ENCODE peak calls at places on chromosomes 5 and 9, in four cellular contexts. C is H1, W is H9, P is mesendoderm. N is an unnamed sample.

GRCh38 chr5:88663793-88664216 is 219.2 kb downstream of the MEF2C start:
- DNase-seq in W (no peak), P (no peak), C (no peak), N (no peak)

GRCh38 chr9:127198587-127198986 is 66.0 kb upstream of the GARNL3 start:
- DNase-seq in P (no peak), C (no peak), W (no peak), N (no peak)

GRCh38 chr5:164809831-164810230 is 1304.4 kb downstream of the MAT2B start:
- DNase-seq in W (no peak), P (no peak), C (no peak), N (no peak)

GRCh38 chr9:115039686-115040085 is 78.3 kb downstream of the TNC start:
- DNase-seq in C (no peak), P (no peak), W (no peak), N (no peak)

GRCh38 chr9:129160712-129161533 is 17.1 kb downstream of the IER5L start:
- DNase-seq in C (no peak), W (no peak), P (peak; percentile 76), N (peak; percentile 78)

GRCh38 chr5:55218966-55219365 is 8.1 kb downstream of the MCIDAS start:
- DNase-seq in C (no peak), W (peak; percentile 62), P (peak; percentile 66), N (no peak)

GRCh38 chr9:34343090-34343489 is 13.7 kb downstream of the NUDT2 start:
- DNase-seq in W (no peak), P (no peak), C (no peak), N (no peak)

GRCh38 chr9:99056876-99057664 is 47.8 kb upstream of the TGFBR1 start:
- DNase-seq in P (no peak), W (no peak), C (no peak), N (peak; percentile 91)

GRCh38 chr5:135569755-135570452 is 8.9 kb downstream of the CXCL14 start:
- DNase-seq in W (peak; percentile 81), C (peak; percentile 66), P (peak; percentile 90), N (peak; percentile 36)

GRCh38 chr5:109917966-109918365 is 228.2 kb downstream of the MAN2A1 start:
- DNase-seq in C (no peak), W (no peak), P (no peak), N (no peak)

GRCh38 chr9:131188986-131189385 is 63.6 kb downstream of the NUP214 start:
- DNase-seq in C (no peak), W (no peak), P (no peak), N (no peak)

GRCh38 chr5:102294996-102295395 is 1.1 kb downstream of the SLCO4C1 start:
- DNase-seq in C (no peak), P (peak; percentile 17), W (no peak), N (no peak)

GRCh38 chr9:123028136-123028535 is 5.3 kb upstream of the GPR21 start:
- DNase-seq in P (no peak), W (no peak), C (no peak), N (no peak)
- H4K5ac ChIP-seq in P (no peak overlapping the region), W (no peak overlapping the region), C (no peak overlapping the region), N (no peak overlapping the region)

GRCh38 chr9:96006296-96006890 is 130.9 kb downstream of the ERCC6L2 start:
- DNase-seq in W (no peak), C (no peak), P (no peak), N (no peak)

GRCh38 chr9:96009223-96009602 is 133.7 kb downstream of the ERCC6L2 start:
- DNase-seq in C (no peak), W (no peak), P (no peak), N (no peak)

GRCh38 chr9:96006961-96007360 is 131.5 kb downstream of the ERCC6L2 start:
- DNase-seq in C (no peak), P (no peak), W (no peak), N (peak; percentile 84)

GRCh38 chr9:96008502-96009222 is 133.2 kb downstream of the ERCC6L2 start:
- DNase-seq in W (no peak), P (no peak), C (no peak), N (peak; percentile 52)

DNA sequence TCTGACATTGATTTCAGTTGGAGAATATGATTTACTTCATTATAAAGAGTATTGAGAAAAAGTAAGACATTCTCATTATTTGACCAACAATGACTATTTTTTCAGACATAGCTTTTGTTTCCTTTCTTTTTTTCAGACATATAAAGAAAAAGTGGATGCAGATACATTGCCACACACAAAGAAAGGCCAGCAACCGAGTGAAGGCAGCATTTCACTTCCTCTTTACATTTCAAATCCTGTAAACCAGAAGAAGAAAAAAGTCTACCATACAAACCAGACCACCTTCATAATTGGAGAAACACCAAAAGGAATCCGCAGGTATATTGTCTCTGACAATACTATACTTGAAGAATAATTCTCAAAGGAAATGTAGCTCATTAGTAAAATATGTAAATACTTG is 128.9 kb downstream of the ERCC6L2 start:
- DNase-seq in P (no peak), C (no peak), W (no peak), N (no peak)
- H4K5ac ChIP-seq in P (no peak overlapping the region), C (no peak overlapping the region), W (no peak overlapping the region), N (no peak overlapping the region)

GRCh38 chr9:134337469-134337868 is 11.2 kb downstream of the RXRA start:
- DNase-seq in C (no peak), W (no peak), P (no peak), N (no peak)
- H4K5ac ChIP-seq in C (no peak overlapping the region), W (no peak overlapping the region), P (no peak overlapping the region), N (no peak overlapping the region)

GRCh38 chr5:98605010-98605425 is 168.4 kb upstream of the RGMB start:
- DNase-seq in C (no peak), P (peak; percentile 70), W (no peak), N (peak; percentile 28)

GRCh38 chr5:98602534-98603112 is 170.8 kb upstream of the RGMB start:
- DNase-seq in P (no peak), W (no peak), C (no peak), N (no peak)

GRCh38 chr5:98606961-98607360 is 166.5 kb upstream of the RGMB start:
- DNase-seq in C (no peak), P (peak; percentile 18), W (no peak), N (no peak)

GRCh38 chr5:98603456-98603855 is 170.0 kb upstream of the RGMB start:
- DNase-seq in C (no peak), P (no peak), W (no peak), N (no peak)

GRCh38 chr5:98604301-98604700 is 169.2 kb upstream of the RGMB start:
- DNase-seq in W (no peak), C (no peak), P (no peak), N (no peak)
- H4K5ac ChIP-seq in W (no peak overlapping the region), C (no peak overlapping the region), P (no peak overlapping the region), N (no peak overlapping the region)

DNA sequence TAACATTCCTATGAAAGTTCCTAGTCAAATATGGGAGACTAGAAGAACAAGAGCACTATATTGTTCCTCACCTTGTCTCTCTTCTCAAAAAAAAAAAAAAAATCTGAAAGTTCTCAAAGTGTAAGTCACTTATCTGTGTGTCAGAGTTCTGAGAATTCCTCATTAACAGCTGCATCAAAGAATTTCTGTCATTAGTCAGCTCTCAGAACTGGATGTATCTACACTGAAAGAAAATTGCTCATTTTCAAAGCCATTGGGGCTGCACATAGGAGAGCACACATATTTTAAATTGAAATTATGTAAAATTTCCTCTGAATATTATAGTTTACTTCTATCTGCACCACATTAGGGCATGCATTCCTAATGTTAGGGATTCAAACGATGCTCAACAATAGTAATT is 99.5 kb upstream of the FTMT start:
- DNase-seq in W (no peak), C (no peak), P (no peak), N (no peak)
- H4K5ac ChIP-seq in W (no peak overlapping the region), C (no peak overlapping the region), P (no peak overlapping the region), N (no peak overlapping the region)

DNA sequence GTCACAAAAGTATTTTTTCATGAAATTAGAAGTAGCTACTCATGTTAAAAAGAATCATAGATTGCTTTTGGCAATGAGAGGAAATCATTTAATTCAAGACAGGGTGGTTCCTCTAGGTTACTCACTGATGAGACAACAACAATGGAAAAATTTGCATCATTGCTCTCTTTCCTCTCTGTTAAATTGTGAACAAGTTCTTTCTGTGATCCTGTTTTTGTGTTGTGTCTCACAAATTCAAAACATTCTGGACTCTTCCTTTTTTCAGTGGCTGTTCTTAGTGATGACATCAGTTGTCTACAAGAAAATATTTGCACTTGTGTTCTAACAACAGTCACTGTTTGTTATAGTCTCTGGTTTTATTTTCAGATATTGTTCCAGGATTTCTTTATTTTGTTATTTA is 95.3 kb downstream of the XRCC4 start:
- DNase-seq in P (no peak), W (no peak), C (no peak), N (no peak)
- H4K5ac ChIP-seq in P (no peak overlapping the region), W (no peak overlapping the region), C (no peak overlapping the region), N (no peak overlapping the region)

GRCh38 chr5:176794509-176794908 is 15.8 kb upstream of the UNC5A start:
- DNase-seq in C (no peak), P (no peak), W (no peak), N (no peak)

GRCh38 chr5:176792584-176793342 is 17.6 kb upstream of the UNC5A start:
- DNase-seq in P (no peak), W (no peak), C (no peak), N (no peak)

GRCh38 chr5:176790921-176791320 is 19.4 kb upstream of the UNC5A start:
- DNase-seq in P (no peak), W (no peak), C (no peak), N (no peak)

GRCh38 chr5:176793736-176794135 is 16.6 kb upstream of the UNC5A start:
- DNase-seq in W (no peak), C (no peak), P (no peak), N (no peak)

GRCh38 chr5:176793343-176793699 is 17.0 kb upstream of the UNC5A start:
- DNase-seq in C (peak; percentile 66), W (peak; percentile 74), P (no peak), N (no peak)
- H4K5ac ChIP-seq in C (no peak overlapping the region), W (no peak overlapping the region), P (no peak overlapping the region), N (no peak overlapping the region)

GRCh38 chr5:181140766-181141165 is 6.6 kb upstream of the OR2V2 start:
- DNase-seq in C (no peak), W (no peak), P (no peak), N (no peak)
- H4K5ac ChIP-seq in C (no peak overlapping the region), W (no peak overlapping the region), P (no peak overlapping the region), N (no peak overlapping the region)

N was measured in IMR-90.